ENCODE peak calls at places on chromosomes 5 and 9, in nine cellular contexts. K is GM23248, R is PC-3, U is GM23338, L is HCT116, H is neural progenitor cell, O is hepatocyte, V is MM.1S, Z is SK-N-SH. C is an unnamed sample.

GRCh38 chr5:135242496-135243193 is 156.4 kb downstream of the MACROH2A1 start:
- DNase-seq in H (no peak), L (no peak), Z (no peak), K (peak), R (no peak), U (no peak), V (no peak), O (no peak), C (no peak)

GRCh38 chr5:110839004-110839403 is 100.2 kb downstream of the SLC25A46 start:
- DNase-seq in H (no peak), K (peak), R (no peak), V (no peak), Z (no peak), U (no peak), L (no peak), O (no peak), C (no peak)

GRCh38 chr5:179825655-179826182 is 5.0 kb downstream of the SQSTM1 start:
- DNase-seq in U (no peak), R (no peak), O (no peak), L (no peak), V (no peak), Z (peak), H (no peak), K (peak), C (no peak)

GRCh38 chr5:94693043-94693822 is 74.8 kb downstream of the SLF1 start:
- DNase-seq in O (peak), V (peak), H (peak), L (peak), U (peak), Z (peak), R (peak), K (peak), C (peak)

GRCh38 chr5:120546922-120547321 is 82.8 kb downstream of the PRR16 start:
- DNase-seq in K (no peak), Z (no peak), L (no peak), U (no peak), H (no peak), V (no peak), R (no peak), O (no peak), C (no peak)

GRCh38 chr5:40332945-40333344 is 346.8 kb upstream of the PTGER4 start:
- DNase-seq in H (no peak), Z (no peak), V (no peak), K (peak), R (peak), O (no peak), L (no peak), U (no peak), C (no peak)

GRCh38 chr5:168674893-168675482 is 95.8 kb upstream of the PANK3 start:
- DNase-seq in V (no peak), L (no peak), Z (no peak), U (peak), R (no peak), K (peak), H (peak), O (no peak), C (no peak)

GRCh38 chr5:179509239-179509638 is 41.1 kb upstream of the RUFY1 start:
- DNase-seq in K (no peak), H (no peak), L (no peak), R (no peak), V (no peak), O (no peak), U (no peak), Z (no peak), C (peak)

GRCh38 chr5:124365491-124365890 is 380.9 kb downstream of the ZNF608 start:
- DNase-seq in Z (no peak), V (no peak), K (no peak), O (no peak), R (no peak), U (no peak), H (peak), L (no peak), C (no peak)

GRCh38 chr5:108421713-108422112 is 39.8 kb upstream of the FBXL17 start:
- DNase-seq in V (no peak), H (no peak), L (no peak), K (no peak), Z (no peak), U (no peak), R (peak), O (no peak), C (no peak)

GRCh38 chr5:130549884-130550552 is 615.0 kb downstream of the HINT1 start:
- DNase-seq in U (no peak), K (peak), R (peak), L (peak), H (no peak), Z (no peak), O (no peak), V (no peak), C (no peak)

GRCh38 chr5:95644351-95645042 is 2.1 kb upstream of the RFESD start:
- DNase-seq in V (peak), H (peak), O (peak), Z (peak), K (peak), U (peak), L (peak), R (peak), C (peak)

GRCh38 chr9:129143461-129143927 is 32.3 kb downstream of the PTPA start:
- DNase-seq in Z (no peak), O (peak), V (no peak), H (no peak), U (peak), K (peak), R (no peak), L (no peak), C (peak)

GRCh38 chr5:42715791-42716190 is 40.8 kb upstream of the CCDC152 start:
- DNase-seq in U (no peak), L (no peak), R (peak), H (no peak), Z (no peak), V (no peak), K (peak), O (no peak), C (no peak)

GRCh38 chr5:39461007-39461682 is 36.4 kb upstream of the DAB2 start:
- DNase-seq in R (no peak), Z (no peak), L (no peak), V (peak), H (no peak), K (no peak), U (no peak), O (no peak), C (peak)

GRCh38 chr5:172868924-172869565 is 35.0 kb downstream of the ERGIC1 start:
- DNase-seq in U (no peak), H (no peak), Z (peak), V (no peak), K (peak), L (peak), R (peak), O (no peak), C (no peak)
- TF ChIP-seq EZH2phosphoT487 in U (no peak), H (no peak), Z (no peak), V (no peak), K (peak), L (no peak), R (no peak), O (no peak), C (no peak)

GRCh38 chr5:37771203-37771611 is 68.6 kb downstream of the GDNF start:
- DNase-seq in R (no peak), V (no peak), Z (no peak), U (no peak), O (peak), L (no peak), K (peak), H (no peak), C (no peak)
- H3K4me2 ChIP-seq in R (peak), V (no peak), Z (peak), U (no peak), O (no peak), L (no peak), K (peak), H (no peak), C (no peak)

GRCh38 chr5:64690104-64690416 is 243 bp upstream of the SHISAL2B start:
- DNase-seq in O (no peak), K (no peak), U (no peak), Z (no peak), L (no peak), V (no peak), H (no peak), R (no peak), C (no peak)
- H3K4me3 ChIP-seq in O (peak), K (peak), U (peak), Z (peak), L (no peak), V (no peak), H (peak), R (peak), C (no peak)

GRCh38 chr5:93188876-93189485 is 392.0 kb downstream of the NR2F1-AS1 start:
- DNase-seq in Z (no peak), H (no peak), R (no peak), O (no peak), V (no peak), K (no peak), L (no peak), U (no peak), C (no peak)

GRCh38 chr5:93191426-93191825 is 389.6 kb downstream of the NR2F1-AS1 start:
- DNase-seq in L (no peak), K (no peak), Z (no peak), H (no peak), V (no peak), O (no peak), R (peak), U (no peak), C (no peak)

GRCh38 chr5:93192107-93192506 is 388.9 kb downstream of the NR2F1-AS1 start:
- DNase-seq in V (no peak), H (no peak), O (no peak), U (no peak), R (peak), Z (no peak), L (peak), K (peak), C (no peak)

GRCh38 chr5:93191016-93191415 is 390.0 kb downstream of the NR2F1-AS1 start:
- DNase-seq in U (peak), R (no peak), L (no peak), H (peak), Z (no peak), O (no peak), V (no peak), K (no peak), C (no peak)

DNA sequence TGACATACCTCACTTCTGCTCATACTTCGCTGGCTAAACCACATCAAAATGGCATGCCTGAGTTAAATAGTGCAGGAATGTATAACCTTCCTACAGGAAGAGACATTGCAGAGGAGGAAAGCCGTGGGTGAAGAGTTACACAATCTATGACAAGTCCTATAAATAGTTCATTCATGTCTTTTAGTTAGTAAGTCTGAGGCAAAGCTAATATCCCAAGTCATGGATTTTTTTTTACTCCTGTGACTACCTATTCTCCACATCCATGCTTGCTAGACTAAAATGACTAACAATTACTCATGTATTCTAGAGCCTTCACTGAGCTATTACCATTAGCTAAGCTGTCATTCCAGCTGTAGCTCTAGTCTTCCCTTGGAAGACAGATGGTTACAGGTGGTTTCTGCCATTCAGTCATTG is 391.3 kb downstream of the NR2F1-AS1 start:
- DNase-seq in V (no peak), R (peak), Z (no peak), K (peak), U (no peak), O (peak), L (peak), H (no peak), C (no peak)
- TF ChIP-seq EZH2phosphoT487 in V (no peak), R (no peak), Z (no peak), K (no peak), U (no peak), O (no peak), L (no peak), H (no peak), C (no peak)

GRCh38 chr9:84711398-84711777 is 41.9 kb downstream of the NTRK2 start:
- DNase-seq in L (no peak), U (no peak), O (no peak), H (no peak), Z (no peak), V (no peak), R (peak), K (no peak), C (no peak)
- H3K4me2 ChIP-seq in L (no peak), U (no peak), O (no peak), H (no peak), Z (no peak), V (no peak), R (peak), K (no peak), C (no peak)

DNA sequence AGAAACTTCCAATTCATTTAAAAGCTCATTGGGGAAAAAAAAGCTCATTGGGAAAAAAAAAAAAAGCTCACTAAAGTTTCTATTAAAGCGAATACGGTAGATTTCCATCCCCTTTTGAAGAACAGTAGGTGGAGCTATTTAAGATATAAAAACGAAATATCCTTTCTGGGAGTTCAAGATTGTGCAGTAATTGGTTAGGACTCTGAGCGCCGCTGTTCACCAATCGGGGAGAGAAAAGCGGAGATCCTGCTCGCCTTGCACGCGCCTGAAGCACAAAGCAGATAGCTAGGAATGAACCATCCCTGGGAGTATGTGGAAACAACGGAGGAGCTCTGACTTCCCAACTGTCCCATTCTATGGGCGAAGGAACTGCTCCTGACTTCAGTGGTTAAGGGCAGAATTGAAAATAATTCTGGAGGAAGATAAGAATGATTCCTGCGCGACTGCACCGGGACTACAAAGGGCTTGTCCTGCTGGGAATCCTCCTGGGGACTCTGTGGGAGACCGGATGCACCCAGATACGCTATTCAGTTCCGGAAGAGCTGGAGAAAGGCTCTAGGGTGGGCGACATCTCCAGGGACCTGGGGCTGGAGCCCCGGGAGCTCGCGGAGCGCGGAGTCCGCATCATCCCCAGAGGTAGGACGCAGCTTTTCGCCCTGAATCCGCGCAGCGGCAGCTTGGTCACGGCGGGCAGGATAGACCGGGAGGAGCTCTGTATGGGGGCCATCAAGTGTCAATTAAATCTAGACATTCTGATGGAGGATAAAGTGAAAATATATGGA is at the start of gene PCDHGA12:
- DNase-seq in Z (no peak), U (peak), R (no peak), O (no peak), V (peak), H (no peak), K (peak), L (no peak), C (peak)
- H3K4me3 ChIP-seq in Z (peak), U (no peak), R (no peak), O (peak), V (peak), H (no peak), K (peak), L (no peak), C (no peak)

C was measured in OCI-LY7.